ENCODE peak calls at places on chromosomes 3 and 15, in seven cellular contexts. G, B, N, C, Z, F and A are unnamed samples.

GRCh38 chr3:125000661-125001060 is 55.1 kb downstream of the HEG1 start:
- DNase-seq in G (no peak), C (no peak), F (no peak), N (no peak), B (no peak), Z (no peak), A (no peak)

GRCh38 chr3:64224826-64225606 is at the start of gene PRICKLE2:
- DNase-seq in N (peak; percentile 90), G (peak; percentile 60), F (peak; percentile 94), C (peak; percentile 67), Z (peak; percentile 75), B (peak; percentile 90), A (peak; percentile 48)

GRCh38 chr3:171236586-171237120 is 210.1 kb upstream of the SLC2A2 start:
- DNase-seq in Z (no peak), B (no peak), F (no peak), G (no peak), C (no peak), N (no peak), A (no peak)

GRCh38 chr15:29259233-29259632 is 10.4 kb downstream of the NSMCE3 start:
- DNase-seq in G (no peak), N (no peak), B (no peak), Z (no peak), C (no peak), F (no peak), A (no peak)

GRCh38 chr3:127104586-127104985 is 88.3 kb upstream of the PRR23E start:
- DNase-seq in Z (no peak), N (no peak), C (no peak), F (no peak), G (no peak), B (no peak), A (no peak)

GRCh38 chr3:99108508-99108907 is 207.0 kb upstream of the DCBLD2 start:
- DNase-seq in N (peak; percentile 96), C (no peak), G (no peak), B (peak; percentile 96), F (no peak), Z (no peak), A (no peak)

GRCh38 chr3:138696661-138697370 is 88.2 kb downstream of the FAIM start:
- DNase-seq in N (no peak), F (no peak), B (peak; percentile 56), G (no peak), Z (no peak), C (no peak), A (no peak)

GRCh38 chr3:189822726-189823125 is 191.5 kb downstream of the TP63 start:
- DNase-seq in C (no peak), B (no peak), F (no peak), Z (no peak), G (no peak), N (no peak), A (no peak)

GRCh38 chr3:52780298-52780585 is 2.8 kb downstream of the ITIH1 start:
- DNase-seq in C (no peak), Z (no peak), B (no peak), G (peak; percentile 4), F (no peak), N (no peak), A (no peak)

GRCh38 chr15:72285927-72286516 is 13.7 kb upstream of the PARP6 start:
- DNase-seq in C (peak; percentile 72), Z (no peak), B (no peak), F (peak; percentile 10), G (peak; percentile 37), N (peak; percentile 34), A (peak; percentile 13)

GRCh38 chr15:89009080-89009479 is 79.2 kb upstream of the ABHD2 start:
- DNase-seq in Z (no peak), B (no peak), C (no peak), N (no peak), G (no peak), F (no peak), A (no peak)

GRCh38 chr3:30538787-30539186 is 67.6 kb upstream of the TGFBR2 start:
- DNase-seq in N (peak; percentile 54), C (no peak), G (no peak), B (peak; percentile 95), F (no peak), Z (no peak), A (no peak)

GRCh38 chr3:102123590-102124190 is 274.4 kb downstream of the NFKBIZ start:
- DNase-seq in Z (no peak), F (no peak), G (no peak), C (no peak), B (peak; percentile 6), N (peak; percentile 11), A (no peak)

DNA sequence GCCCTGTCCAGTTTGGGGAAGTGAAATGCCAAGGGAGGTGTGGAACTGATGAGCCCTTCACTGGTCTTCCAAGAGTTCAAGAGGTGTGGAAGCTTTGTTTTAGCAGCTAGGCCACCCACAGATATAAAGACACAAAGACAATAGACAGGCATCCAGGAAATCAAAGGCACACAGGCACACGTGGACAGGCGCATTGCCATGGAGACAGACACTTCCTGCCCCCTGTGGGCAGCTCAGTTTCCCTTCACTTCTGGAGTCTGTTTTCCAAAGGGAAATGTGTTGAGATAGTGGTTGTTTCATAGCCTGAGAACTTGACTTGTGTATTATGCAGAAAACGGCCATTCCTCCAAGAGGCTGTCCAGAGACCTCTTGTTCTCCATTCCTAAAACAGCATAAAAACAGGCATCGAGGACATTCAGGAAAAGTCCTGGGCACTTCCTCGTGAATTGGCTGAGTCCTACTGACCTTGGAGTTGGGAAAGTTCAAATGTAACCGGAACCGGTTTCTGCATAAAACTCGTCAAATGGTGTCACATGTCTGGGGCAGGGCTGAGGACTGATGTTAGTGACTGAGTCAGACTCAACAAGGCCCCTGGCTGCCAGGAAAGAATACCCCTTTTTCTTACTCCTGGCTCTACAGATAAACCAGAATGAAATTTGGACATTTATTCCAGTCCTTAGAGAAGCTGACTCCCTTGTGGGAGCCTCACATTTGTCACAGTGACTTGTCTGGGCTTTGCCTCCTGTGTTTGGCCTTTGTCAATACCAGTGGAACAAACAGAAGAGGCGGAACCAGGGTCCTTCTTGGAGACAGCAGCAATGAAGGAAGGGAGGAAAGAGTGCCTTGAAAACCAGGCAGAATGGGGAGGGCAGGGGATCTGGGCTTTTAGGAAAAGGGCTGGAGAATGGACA is 1.3 kb downstream of the ALPK3 start:
- DNase-seq in G (peak; percentile 88), C (no peak), N (peak; percentile 17), F (no peak), B (peak; percentile 26), Z (no peak), A (no peak)
- TF ChIP-seq CTCF in G (peak; percentile 19), C (no peak), N (peak; percentile 6), F (no peak), B (no peak), Z (no peak), A (no peak)

GRCh38 chr3:156285626-156286025 is 165.2 kb downstream of the KCNAB1 start:
- DNase-seq in F (no peak), B (no peak), Z (no peak), C (no peak), N (no peak), G (no peak), A (no peak)

GRCh38 chr3:156290917-156291268 is 170.5 kb downstream of the KCNAB1 start:
- DNase-seq in C (no peak), N (no peak), G (no peak), F (no peak), B (no peak), Z (no peak), A (no peak)

GRCh38 chr3:156293566-156293965 is 173.2 kb downstream of the KCNAB1 start:
- DNase-seq in F (no peak), G (no peak), Z (no peak), B (no peak), C (no peak), N (no peak), A (no peak)

DNA sequence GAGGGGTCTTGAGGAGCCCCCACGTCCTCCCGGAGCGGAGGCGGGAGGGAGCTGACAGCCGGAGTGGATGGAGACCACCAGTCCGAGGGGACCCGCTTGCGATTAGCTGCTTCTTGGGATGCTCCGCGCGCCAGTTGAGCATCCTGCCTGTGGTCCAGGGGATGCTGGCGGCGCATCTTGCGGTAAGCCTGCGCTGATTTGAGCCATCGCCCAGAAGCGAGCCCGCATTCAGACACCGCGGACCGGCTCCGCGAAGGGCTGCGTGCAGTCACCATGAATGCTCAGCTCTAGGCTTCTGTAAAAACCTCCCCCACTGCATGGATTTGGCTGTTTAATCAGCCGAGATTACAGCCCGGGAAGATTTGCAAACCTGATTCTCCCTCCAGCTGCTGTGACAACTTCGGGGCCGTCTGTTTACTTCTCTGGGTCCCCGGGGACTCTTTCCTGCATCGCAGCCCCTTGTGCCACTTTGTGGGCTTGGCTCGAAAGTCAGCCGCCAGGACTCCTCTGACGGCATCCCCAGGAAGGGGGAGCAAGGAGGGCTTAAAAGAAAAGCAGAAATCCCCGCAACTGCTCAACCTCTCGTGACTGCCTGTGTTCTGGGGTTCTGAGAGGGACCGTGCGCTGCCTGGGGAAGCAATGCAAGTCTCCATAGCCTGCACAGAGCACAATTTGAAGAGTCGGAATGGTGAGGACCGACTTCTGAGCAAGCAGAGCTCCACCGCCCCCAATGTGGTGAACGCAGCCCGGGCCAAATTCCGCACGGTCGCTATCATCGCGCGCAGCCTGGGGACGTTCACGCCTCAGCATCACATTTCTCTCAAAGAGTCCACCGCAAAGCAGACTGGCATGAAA is 171.1 kb downstream of the KCNAB1 start:
- DNase-seq in B (peak; percentile 25), F (no peak), Z (no peak), N (no peak), G (peak; percentile 14), C (no peak), A (no peak)
- H3K4me3 ChIP-seq in B (peak overlapping the region; percentile 58), F (no peak overlapping the region), Z (no peak overlapping the region), N (peak overlapping the region; percentile 53), G (no peak overlapping the region), C (peak overlapping the region; percentile 42), A (no peak overlapping the region)

GRCh38 chr3:43259626-43260025 is 26.7 kb upstream of the SNRK start:
- DNase-seq in C (no peak), B (no peak), Z (no peak), N (no peak), F (no peak), G (no peak), A (no peak)

GRCh38 chr3:43256714-43257461 is 29.5 kb upstream of the SNRK start:
- DNase-seq in Z (no peak), G (no peak), C (no peak), N (peak; percentile 13), F (no peak), B (no peak), A (no peak)

GRCh38 chr3:43257850-43258249 is 28.5 kb upstream of the SNRK start:
- DNase-seq in B (no peak), F (no peak), Z (no peak), N (no peak), C (no peak), G (no peak), A (no peak)

GRCh38 chr3:43262194-43262593 is 24.1 kb upstream of the SNRK start:
- DNase-seq in G (no peak), C (no peak), F (no peak), N (no peak), B (no peak), Z (no peak), A (no peak)

DNA sequence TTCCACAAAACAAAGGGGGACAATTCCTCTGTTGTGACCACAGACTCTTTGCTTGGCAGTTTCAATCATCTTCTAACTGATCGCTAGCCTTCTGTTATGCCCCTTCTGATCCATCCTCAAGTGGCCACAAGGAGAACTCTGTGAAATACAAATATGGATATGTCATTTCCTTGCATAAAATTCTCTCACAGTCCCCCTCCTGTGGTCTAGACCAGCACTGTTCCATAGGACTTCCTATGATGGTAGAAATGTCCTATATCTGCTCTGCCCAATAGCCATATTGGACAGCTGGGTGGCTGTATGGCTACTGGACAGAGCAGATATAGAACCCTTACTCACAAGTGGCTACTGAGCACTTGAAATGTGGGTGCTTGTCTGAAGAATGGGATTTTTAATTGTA is 25.9 kb upstream of the SNRK start:
- DNase-seq in F (no peak), N (no peak), Z (no peak), C (no peak), B (no peak), G (no peak), A (no peak)
- TF ChIP-seq CTCF in F (no peak), N (no peak), Z (no peak), C (no peak), B (peak; percentile 5), G (no peak), A (no peak)

GRCh38 chr3:14405886-14406238 is 3.5 kb downstream of the SLC6A6 start:
- DNase-seq in F (no peak), Z (no peak), G (peak; percentile 57), N (no peak), C (peak; percentile 45), B (no peak), A (no peak)
- H3K4me3 ChIP-seq in F (no peak overlapping the region), Z (no peak overlapping the region), G (no peak overlapping the region), N (no peak overlapping the region), C (no peak overlapping the region), B (no peak overlapping the region), A (no peak overlapping the region)